ENCODE peak calls at places on chromosomes 1 and 21, in five cellular contexts. One of them, this sample, is unnamed.

GRCh38 chr1:204945565-204945977 is 74.9 kb downstream of the NFASC start:
- DNase-seq in heart right ventricle: no peak
- DNase-seq in right lobe of liver: no peak
- DNase-seq in aorta: no peak
- DNase-seq in mesenchymal stem cell: no peak
- DNase-seq in this sample: no peak

GRCh38 chr1:56064705-56065104 is 514.7 kb downstream of the PLPP3 start:
- DNase-seq in heart right ventricle: no peak
- DNase-seq in aorta: no peak
- DNase-seq in right lobe of liver: no peak
- DNase-seq in mesenchymal stem cell: peak; percentile 54
- DNase-seq in this sample: no peak

GRCh38 chr1:64513557-64513956 is 43.6 kb downstream of the CACHD1 start:
- DNase-seq in right lobe of liver: no peak
- DNase-seq in mesenchymal stem cell: no peak
- DNase-seq in aorta: no peak
- DNase-seq in heart right ventricle: no peak
- DNase-seq in this sample: no peak

GRCh38 chr1:234956821-234957329 is 171.8 kb downstream of the TOMM20 start:
- DNase-seq in heart right ventricle: no peak
- DNase-seq in mesenchymal stem cell: no peak
- DNase-seq in right lobe of liver: peak; percentile 31
- DNase-seq in aorta: no peak
- DNase-seq in this sample: no peak

GRCh38 chr1:20447794-20448193 is 38.2 kb downstream of the CAMK2N1 start:
- DNase-seq in aorta: no peak
- DNase-seq in heart right ventricle: no peak
- DNase-seq in right lobe of liver: no peak
- DNase-seq in mesenchymal stem cell: no peak
- DNase-seq in this sample: no peak

GRCh38 chr1:235724716-235725115 is 75.1 kb upstream of the GNG4 start:
- DNase-seq in aorta: no peak
- DNase-seq in right lobe of liver: no peak
- DNase-seq in heart right ventricle: no peak
- DNase-seq in mesenchymal stem cell: no peak
- DNase-seq in this sample: no peak

GRCh38 chr1:172308577-172308976 is 111.9 kb upstream of the C1orf105 start:
- DNase-seq in heart right ventricle: no peak
- DNase-seq in aorta: no peak
- DNase-seq in mesenchymal stem cell: peak; percentile 63
- DNase-seq in right lobe of liver: no peak
- DNase-seq in this sample: no peak

GRCh38 chr1:204495078-204495753 is 611 bp upstream of the PIK3C2B start:
- DNase-seq in aorta: no peak
- DNase-seq in heart right ventricle: no peak
- DNase-seq in mesenchymal stem cell: no peak
- DNase-seq in right lobe of liver: no peak
- DNase-seq in this sample: no peak

GRCh38 chr1:23558140-23558871 is 995 bp downstream of the ID3 start:
- DNase-seq in aorta: peak; percentile 75
- DNase-seq in right lobe of liver: peak; percentile 73
- DNase-seq in mesenchymal stem cell: peak; percentile 60
- DNase-seq in heart right ventricle: peak; percentile 78
- DNase-seq in this sample: peak; percentile 71

GRCh38 chr1:44619261-44619900 is 54.9 kb downstream of the TMEM53 start:
- DNase-seq in right lobe of liver: no peak
- DNase-seq in aorta: no peak
- DNase-seq in mesenchymal stem cell: no peak
- DNase-seq in heart right ventricle: no peak
- DNase-seq in this sample: no peak

GRCh38 chr1:80054129-80054528 is 1047.6 kb upstream of the ADGRL4 start:
- DNase-seq in mesenchymal stem cell: peak; percentile 77
- DNase-seq in aorta: no peak
- DNase-seq in heart right ventricle: no peak
- DNase-seq in right lobe of liver: no peak
- DNase-seq in this sample: peak; percentile 35

GRCh38 chr1:74161494-74161893 is 36.5 kb downstream of the LRRIQ3 start:
- DNase-seq in heart right ventricle: no peak
- DNase-seq in aorta: no peak
- DNase-seq in right lobe of liver: no peak
- DNase-seq in mesenchymal stem cell: peak; percentile 4
- DNase-seq in this sample: no peak

GRCh38 chr1:108704501-108704900 is 8.2 kb upstream of the FNDC7 start:
- DNase-seq in aorta: no peak
- DNase-seq in heart right ventricle: no peak
- DNase-seq in mesenchymal stem cell: peak; percentile 78
- DNase-seq in right lobe of liver: no peak
- DNase-seq in this sample: no peak

GRCh38 chr1:116122955-116123757 is 12.0 kb downstream of the MAB21L3 start:
- DNase-seq in aorta: no peak
- DNase-seq in heart right ventricle: no peak
- DNase-seq in right lobe of liver: peak; percentile 77
- DNase-seq in mesenchymal stem cell: peak; percentile 47
- DNase-seq in this sample: peak; percentile 59

GRCh38 chr1:100353073-100353801 is 931 bp downstream of the CDC14A start:
- DNase-seq in aorta: no peak
- DNase-seq in mesenchymal stem cell: peak; percentile 48
- DNase-seq in right lobe of liver: peak; percentile 57
- DNase-seq in heart right ventricle: peak; percentile 41
- DNase-seq in this sample: peak; percentile 40

GRCh38 chr1:182720465-182720864 is 36.1 kb upstream of the RGS8 start:
- DNase-seq in mesenchymal stem cell: peak; percentile 34
- DNase-seq in right lobe of liver: no peak
- DNase-seq in aorta: no peak
- DNase-seq in heart right ventricle: no peak
- DNase-seq in this sample: no peak

GRCh38 chr1:20248954-20249612 is 41.6 kb upstream of the VWA5B1 start:
- DNase-seq in right lobe of liver: no peak
- DNase-seq in heart right ventricle: no peak
- DNase-seq in aorta: no peak
- DNase-seq in mesenchymal stem cell: no peak
- DNase-seq in this sample: no peak

DNA sequence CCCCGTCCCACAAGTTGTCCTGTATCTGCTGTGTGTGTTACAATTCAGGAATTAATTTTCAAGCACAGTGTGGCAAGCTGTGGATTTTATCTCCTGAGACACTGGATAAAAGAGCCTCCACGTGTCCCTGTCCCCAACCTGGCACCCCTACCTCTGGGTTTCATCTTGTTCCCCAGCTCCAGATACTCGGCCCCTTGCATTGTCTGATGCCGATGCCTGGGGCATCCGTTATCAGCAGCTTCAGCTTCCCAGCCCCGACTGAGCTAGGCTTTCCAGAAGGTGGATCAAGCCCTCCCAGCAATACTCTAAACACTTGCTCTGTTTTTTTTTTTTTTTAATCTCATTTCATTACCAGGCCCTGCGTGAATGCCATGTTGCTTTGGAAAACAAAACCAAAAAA is 159.4 kb downstream of the PLXNA2 start:
- DNase-seq in heart right ventricle: no peak
- DNase-seq in aorta: no peak
- DNase-seq in mesenchymal stem cell: no peak
- DNase-seq in right lobe of liver: no peak
- DNase-seq in this sample: no peak
- H3K36me3 ChIP-seq in heart right ventricle: no peaks in the 10 kb centered on the region
- H3K36me3 ChIP-seq in aorta: peaks cover 2% of the 10 kb centered on the region
- H3K36me3 ChIP-seq in mesenchymal stem cell: peaks cover 6% of the 10 kb centered on the region
- H3K36me3 ChIP-seq in right lobe of liver: no peaks in the 10 kb centered on the region
- H3K36me3 ChIP-seq in this sample: no peaks in the 10 kb centered on the region

DNA sequence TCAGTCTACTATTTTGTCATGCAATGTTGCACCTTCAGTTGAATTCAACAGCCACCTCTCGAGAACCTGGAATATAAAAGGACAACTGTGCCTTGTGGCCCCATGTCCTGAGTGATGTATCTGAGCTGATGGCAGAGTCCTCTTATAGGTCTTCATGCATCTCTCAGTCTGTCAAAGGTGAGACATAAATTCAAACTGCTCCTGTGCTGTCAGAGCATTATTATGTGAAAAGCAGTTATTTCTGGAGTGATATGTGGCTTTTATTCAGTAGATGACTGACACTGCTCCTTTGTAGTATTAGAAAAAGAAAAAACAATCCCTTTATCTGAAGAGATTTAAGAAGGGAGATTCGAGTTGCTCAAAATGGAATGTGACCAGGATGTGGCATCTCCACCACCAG is 8.4 kb downstream of the S100A10 start:
- DNase-seq in aorta: no peak
- DNase-seq in right lobe of liver: no peak
- DNase-seq in mesenchymal stem cell: no peak
- DNase-seq in heart right ventricle: no peak
- DNase-seq in this sample: no peak
- H3K36me3 ChIP-seq in aorta: peaks cover 5% of the 10 kb centered on the region
- H3K36me3 ChIP-seq in right lobe of liver: peaks cover 33% of the 10 kb centered on the region
- H3K36me3 ChIP-seq in mesenchymal stem cell: peaks cover 16% of the 10 kb centered on the region
- H3K36me3 ChIP-seq in heart right ventricle: peaks cover 28% of the 10 kb centered on the region
- H3K36me3 ChIP-seq in this sample: peaks cover 41% of the 10 kb centered on the region

GRCh38 chr1:150083907-150084306 is 16.3 kb downstream of the VPS45 start:
- DNase-seq in mesenchymal stem cell: no peak
- DNase-seq in aorta: no peak
- DNase-seq in right lobe of liver: no peak
- DNase-seq in heart right ventricle: no peak
- DNase-seq in this sample: no peak
- H3K36me3 ChIP-seq in mesenchymal stem cell: peaks cover 8% of the 10 kb centered on the region
- H3K36me3 ChIP-seq in aorta: peaks cover 4% of the 10 kb centered on the region
- H3K36me3 ChIP-seq in right lobe of liver: peaks cover 42% of the 10 kb centered on the region
- H3K36me3 ChIP-seq in heart right ventricle: peaks cover 12% of the 10 kb centered on the region
- H3K36me3 ChIP-seq in this sample: peaks cover 8% of the 10 kb centered on the region

DNA sequence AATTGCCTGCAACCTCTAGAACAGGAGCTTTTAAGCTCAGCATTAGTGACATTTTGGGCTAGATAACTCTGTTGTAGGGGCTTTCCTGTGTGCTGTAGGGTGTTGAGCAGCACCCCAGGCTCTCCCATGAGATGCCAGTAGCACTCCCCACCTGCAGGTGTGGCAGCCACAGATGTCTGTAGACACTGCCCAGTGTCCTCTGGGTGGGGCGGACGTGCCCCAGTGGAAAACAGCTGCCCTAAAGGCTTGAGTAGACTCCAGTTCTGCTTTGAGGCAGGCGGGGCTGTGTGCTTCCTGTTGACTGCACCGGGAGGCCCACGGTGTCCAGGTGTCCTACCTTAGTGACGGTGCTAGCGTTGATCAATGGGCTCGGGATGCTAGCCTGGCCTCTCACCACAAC is 16.9 kb upstream of the PWP2 start:
- DNase-seq in right lobe of liver: no peak
- DNase-seq in heart right ventricle: no peak
- DNase-seq in mesenchymal stem cell: no peak
- DNase-seq in aorta: no peak
- DNase-seq in this sample: peak; percentile 19
- H3K36me3 ChIP-seq in right lobe of liver: peaks cover 50% of the 10 kb centered on the region
- H3K36me3 ChIP-seq in heart right ventricle: peaks cover 47% of the 10 kb centered on the region
- H3K36me3 ChIP-seq in mesenchymal stem cell: peaks cover 60% of the 10 kb centered on the region
- H3K36me3 ChIP-seq in aorta: peaks cover 11% of the 10 kb centered on the region
- H3K36me3 ChIP-seq in this sample: peaks cover 23% of the 10 kb centered on the region

This sample was measured in lung.